ENCODE peak calls at places on chromosomes 13 and 19, in eight cellular contexts. O is A549, V is testis, H is left ventricle myocardium inferior, R is ascending aorta, D is fibroblast of mammary gland, I is foreskin fibroblast, B is RWPE2. P is an unnamed sample.
A peak's percentile ranks its signal among the peaks of the same experiment; 100 is the strongest.

GRCh38 chr19:38990949-38991697 is 15.6 kb upstream of the FBXO17 start:
- DNase-seq in B (no peak), O (peak; percentile 38), I (no peak), D (no peak), H (no peak), R (no peak), V (peak; percentile 20), P (no peak)

GRCh38 chr13:99690426-99691189 is 189.3 kb downstream of the TM9SF2 start:
- DNase-seq in D (no peak), V (no peak), B (no peak), I (no peak), H (no peak), O (no peak), R (no peak), P (no peak)

GRCh38 chr13:36395280-36395679 is 37.0 kb upstream of the CCNA1 start:
- DNase-seq in I (peak; percentile 46), O (peak; percentile 14), B (no peak), V (no peak), D (peak; percentile 79), R (no peak), H (no peak), P (no peak)

GRCh38 chr13:71801781-71802180 is 65.2 kb downstream of the DACH1 start:
- DNase-seq in V (no peak), I (no peak), R (no peak), B (no peak), O (no peak), H (no peak), D (no peak), P (no peak)

GRCh38 chr13:76512676-76513277 is 373.4 kb downstream of the KCTD12 start:
- DNase-seq in B (no peak), H (no peak), O (peak; percentile 4), R (no peak), I (peak; percentile 91), D (peak; percentile 98), V (no peak), P (no peak)

GRCh38 chr13:50074843-50075242 is 59.6 kb downstream of the KCNRG start:
- DNase-seq in H (no peak), B (no peak), D (no peak), R (no peak), O (no peak), V (no peak), I (no peak), P (no peak)

GRCh38 chr13:30119476-30119875 is 187.9 kb downstream of the KATNAL1 start:
- DNase-seq in O (no peak), V (no peak), R (no peak), H (no peak), B (no peak), D (peak; percentile 70), I (peak; percentile 83), P (no peak)

GRCh38 chr13:77500094-77500493 is 35.4 kb upstream of the SCEL start:
- DNase-seq in D (no peak), I (no peak), O (no peak), H (no peak), B (no peak), R (no peak), V (no peak), P (no peak)

GRCh38 chr13:113849981-113850721 is 13.7 kb downstream of the GAS6 start:
- DNase-seq in B (no peak), I (no peak), D (no peak), H (no peak), O (no peak), R (no peak), V (peak; percentile 70), P (no peak)

GRCh38 chr13:48400820-48401219 is 12.1 kb downstream of the LPAR6 start:
- DNase-seq in I (peak; percentile 72), R (no peak), B (no peak), H (no peak), V (no peak), D (peak; percentile 64), O (peak; percentile 47), P (no peak)

GRCh38 chr13:33723772-33724435 is 94.0 kb upstream of the RFC3 start:
- DNase-seq in R (peak; percentile 22), D (peak; percentile 88), B (no peak), H (peak; percentile 55), V (peak; percentile 92), I (peak; percentile 74), O (peak; percentile 82), P (no peak)

GRCh38 chr19:3270908-3271307 is 46.4 kb downstream of the CELF5 start:
- DNase-seq in B (no peak), O (peak; percentile 73), D (peak; percentile 61), I (no peak), V (peak; percentile 74), R (no peak), H (no peak), P (no peak)

GRCh38 chr19:50328257-50329145 is 676 bp downstream of the KCNC3 start:
- DNase-seq in H (no peak), B (peak; percentile 45), D (no peak), O (peak; percentile 57), I (no peak), R (no peak), V (no peak), P (no peak)

GRCh38 chr19:44820648-44821609 is 12.0 kb downstream of the BCAM start:
- DNase-seq in I (no peak), D (peak; percentile 32), H (peak; percentile 79), V (peak; percentile 68), B (no peak), O (no peak), R (peak; percentile 75), P (no peak)

GRCh38 chr13:114089751-114090400 is 42.5 kb downstream of the RASA3 start:
- DNase-seq in H (no peak), B (peak; percentile 17), V (no peak), D (no peak), O (no peak), R (no peak), I (no peak), P (peak; percentile 33)

GRCh38 chr13:95378603-95379002 is 77.4 kb upstream of the ABCC4 start:
- DNase-seq in V (no peak), H (peak; percentile 44), O (no peak), I (no peak), D (no peak), B (no peak), R (no peak), P (no peak)

GRCh38 chr19:56508282-56508778 is 675 bp downstream of the ZNF471 start:
- DNase-seq in R (no peak), H (no peak), D (no peak), I (no peak), V (no peak), O (peak; percentile 7), B (no peak), P (no peak)

GRCh38 chr19:29528946-29529645 is 3.3 kb downstream of the VSTM2B start:
- DNase-seq in H (no peak), O (peak; percentile 28), V (no peak), I (no peak), D (no peak), R (no peak), B (no peak), P (peak; percentile 79)

GRCh38 chr19:329876-330275 is 14.7 kb downstream of the MIER2 start:
- DNase-seq in R (no peak), O (no peak), V (no peak), D (no peak), I (no peak), H (no peak), B (peak; percentile 4), P (no peak)

GRCh38 chr13:90622547-90622946 is 724.9 kb upstream of the MIR17HG start:
- DNase-seq in R (no peak), H (no peak), B (no peak), I (no peak), V (no peak), O (no peak), D (peak; percentile 15), P (no peak)

GRCh38 chr13:52669677-52670076 is 17.0 kb downstream of the SUGT1 start:
- DNase-seq in H (no peak), D (no peak), B (no peak), V (no peak), R (no peak), O (no peak), I (no peak), P (no peak)
- TF ChIP-seq CTCF in H (no peak), D (no peak), B (peak; percentile 3), V (peak; percentile 18), R (no peak), O (no peak), I (no peak), P (peak; percentile 68)

GRCh38 chr19:55340784-55341147 is 1.1 kb downstream of the KMT5C start:
- DNase-seq in V (no peak), B (no peak), D (no peak), H (no peak), R (no peak), I (no peak), O (no peak), P (no peak)
- TF ChIP-seq CTCF in V (no peak), B (peak; percentile 22), D (no peak), H (no peak), R (no peak), I (peak; percentile 19), O (peak; percentile 23), P (peak; percentile 30)

GRCh38 chr19:4368128-4368820 is 24.9 kb downstream of the MPND start:
- DNase-seq in R (no peak), O (no peak), I (no peak), D (peak; percentile 27), H (no peak), B (peak; percentile 47), V (no peak), P (no peak)
- TF ChIP-seq CTCF in R (no peak), O (no peak), I (no peak), D (no peak), H (no peak), B (no peak), V (no peak), P (no peak)

DNA sequence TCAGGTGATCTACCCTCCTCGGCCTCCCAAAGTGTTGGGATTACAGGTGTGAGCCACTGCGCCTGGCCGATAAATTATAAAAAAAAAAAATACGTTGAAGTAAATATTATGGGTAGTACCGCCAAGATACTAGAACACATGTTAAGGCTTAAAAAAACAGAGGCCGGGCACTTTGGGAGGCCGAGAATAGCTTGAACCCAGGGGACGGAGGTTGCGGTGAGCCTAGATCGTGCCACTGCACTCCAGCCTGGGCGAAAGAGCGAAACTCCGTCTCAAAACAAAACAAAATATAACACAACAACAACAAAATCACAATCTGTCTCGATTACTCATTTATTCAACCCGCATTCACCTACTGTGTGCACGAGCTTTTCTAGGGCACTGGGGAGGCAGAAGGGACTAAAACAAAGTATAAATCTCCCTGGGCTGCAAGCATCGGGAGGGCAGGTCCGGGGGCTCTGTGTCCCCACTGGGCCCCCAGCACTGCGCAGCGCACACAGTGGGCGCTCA is 1.3 kb upstream of the BICRA start:
- DNase-seq in V (no peak), O (no peak), D (no peak), R (no peak), I (no peak), H (no peak), B (no peak), P (no peak)
- TF ChIP-seq CTCF in V (no peak), O (no peak), D (no peak), R (no peak), I (no peak), H (no peak), B (no peak), P (no peak)

GRCh38 chr13:103388839-103389238 is 322.6 kb upstream of the SLC10A2 start:
- DNase-seq in H (no peak), D (no peak), V (no peak), O (no peak), R (no peak), I (no peak), B (no peak), P (no peak)
- TF ChIP-seq CTCF in H (no peak), D (no peak), V (no peak), O (no peak), R (no peak), I (no peak), B (no peak), P (peak; percentile 40)

P was measured in chondrocyte.